ENCODE peak calls at places on chromosomes 5 and 9, in ten cellular contexts. One of them, this sample, is unnamed.

GRCh38 chr9:72362680-72363139 is 2.3 kb downstream of the ZFAND5 start:
- DNase-seq in NCI-H2029: peak
- DNase-seq in activated T-helper 1 cell treated with anti-CD3 and anti-CD28 coated beads, Interleukin-2, amount 50 U/mL, for 16 hours: no peak
- DNase-seq in iris pigment epithelial cell: peak
- DNase-seq in neural progenitor cell: peak
- DNase-seq in fibroblast of lung: peak
- DNase-seq in WTC11: no peak
- DNase-seq in Right ventricle myocardium superior: peak
- DNase-seq in HTR-8/SVneo: no peak
- DNase-seq in activated CD4-positive, alpha-beta T cell treated with anti-CD3 and anti-CD28 coated beads, Interleukin-2, amount 50 U/mL, for 1 hour: peak
- DNase-seq in this sample: no peak

GRCh38 chr9:134748637-134749036 is 107.0 kb downstream of the COL5A1 start:
- DNase-seq in neural progenitor cell: no peak
- DNase-seq in activated T-helper 1 cell treated with anti-CD3 and anti-CD28 coated beads, Interleukin-2, amount 50 U/mL, for 16 hours: no peak
- DNase-seq in HTR-8/SVneo: no peak
- DNase-seq in activated CD4-positive, alpha-beta T cell treated with anti-CD3 and anti-CD28 coated beads, Interleukin-2, amount 50 U/mL, for 1 hour: no peak
- DNase-seq in fibroblast of lung: no peak
- DNase-seq in iris pigment epithelial cell: no peak
- DNase-seq in Right ventricle myocardium superior: no peak
- DNase-seq in NCI-H2029: no peak
- DNase-seq in WTC11: no peak
- DNase-seq in this sample: no peak

GRCh38 chr9:134410078-134410834 is 84.0 kb downstream of the RXRA start:
- DNase-seq in neural progenitor cell: no peak
- DNase-seq in WTC11: no peak
- DNase-seq in fibroblast of lung: no peak
- DNase-seq in NCI-H2029: peak
- DNase-seq in iris pigment epithelial cell: peak
- DNase-seq in activated T-helper 1 cell treated with anti-CD3 and anti-CD28 coated beads, Interleukin-2, amount 50 U/mL, for 16 hours: no peak
- DNase-seq in HTR-8/SVneo: no peak
- DNase-seq in activated CD4-positive, alpha-beta T cell treated with anti-CD3 and anti-CD28 coated beads, Interleukin-2, amount 50 U/mL, for 1 hour: no peak
- DNase-seq in Right ventricle myocardium superior: no peak
- DNase-seq in this sample: no peak

GRCh38 chr9:97507585-97507984 is 6.1 kb downstream of the TMOD1 start:
- DNase-seq in HTR-8/SVneo: no peak
- DNase-seq in fibroblast of lung: no peak
- DNase-seq in activated CD4-positive, alpha-beta T cell treated with anti-CD3 and anti-CD28 coated beads, Interleukin-2, amount 50 U/mL, for 1 hour: no peak
- DNase-seq in activated T-helper 1 cell treated with anti-CD3 and anti-CD28 coated beads, Interleukin-2, amount 50 U/mL, for 16 hours: no peak
- DNase-seq in WTC11: no peak
- DNase-seq in NCI-H2029: no peak
- DNase-seq in Right ventricle myocardium superior: no peak
- DNase-seq in iris pigment epithelial cell: no peak
- DNase-seq in neural progenitor cell: no peak
- DNase-seq in this sample: no peak

GRCh38 chr9:135926402-135927194 is 19.3 kb upstream of the CAMSAP1 start:
- DNase-seq in fibroblast of lung: peak
- DNase-seq in NCI-H2029: peak
- DNase-seq in neural progenitor cell: no peak
- DNase-seq in HTR-8/SVneo: peak
- DNase-seq in Right ventricle myocardium superior: peak
- DNase-seq in iris pigment epithelial cell: peak
- DNase-seq in activated T-helper 1 cell treated with anti-CD3 and anti-CD28 coated beads, Interleukin-2, amount 50 U/mL, for 16 hours: no peak
- DNase-seq in activated CD4-positive, alpha-beta T cell treated with anti-CD3 and anti-CD28 coated beads, Interleukin-2, amount 50 U/mL, for 1 hour: peak
- DNase-seq in WTC11: no peak
- DNase-seq in this sample: peak

GRCh38 chr5:65708140-65708539 is 13.8 kb downstream of the SGTB start:
- DNase-seq in WTC11: no peak
- DNase-seq in activated T-helper 1 cell treated with anti-CD3 and anti-CD28 coated beads, Interleukin-2, amount 50 U/mL, for 16 hours: no peak
- DNase-seq in iris pigment epithelial cell: peak
- DNase-seq in Right ventricle myocardium superior: no peak
- DNase-seq in fibroblast of lung: no peak
- DNase-seq in HTR-8/SVneo: no peak
- DNase-seq in activated CD4-positive, alpha-beta T cell treated with anti-CD3 and anti-CD28 coated beads, Interleukin-2, amount 50 U/mL, for 1 hour: no peak
- DNase-seq in NCI-H2029: no peak
- DNase-seq in neural progenitor cell: no peak
- DNase-seq in this sample: no peak

GRCh38 chr9:90127923-90128322 is 514.7 kb downstream of the DIRAS2 start:
- DNase-seq in iris pigment epithelial cell: no peak
- DNase-seq in NCI-H2029: no peak
- DNase-seq in neural progenitor cell: no peak
- DNase-seq in HTR-8/SVneo: no peak
- DNase-seq in activated T-helper 1 cell treated with anti-CD3 and anti-CD28 coated beads, Interleukin-2, amount 50 U/mL, for 16 hours: no peak
- DNase-seq in activated CD4-positive, alpha-beta T cell treated with anti-CD3 and anti-CD28 coated beads, Interleukin-2, amount 50 U/mL, for 1 hour: no peak
- DNase-seq in WTC11: no peak
- DNase-seq in Right ventricle myocardium superior: peak
- DNase-seq in fibroblast of lung: no peak
- DNase-seq in this sample: no peak

GRCh38 chr5:33241826-33242225 is 198.9 kb upstream of the TARS1 start:
- DNase-seq in fibroblast of lung: no peak
- DNase-seq in iris pigment epithelial cell: no peak
- DNase-seq in activated CD4-positive, alpha-beta T cell treated with anti-CD3 and anti-CD28 coated beads, Interleukin-2, amount 50 U/mL, for 1 hour: no peak
- DNase-seq in neural progenitor cell: no peak
- DNase-seq in HTR-8/SVneo: no peak
- DNase-seq in WTC11: no peak
- DNase-seq in activated T-helper 1 cell treated with anti-CD3 and anti-CD28 coated beads, Interleukin-2, amount 50 U/mL, for 16 hours: no peak
- DNase-seq in Right ventricle myocardium superior: no peak
- DNase-seq in NCI-H2029: no peak
- DNase-seq in this sample: no peak

GRCh38 chr5:144139586-144139985 is 30.9 kb downstream of the YIPF5 start:
- DNase-seq in NCI-H2029: no peak
- DNase-seq in activated T-helper 1 cell treated with anti-CD3 and anti-CD28 coated beads, Interleukin-2, amount 50 U/mL, for 16 hours: no peak
- DNase-seq in Right ventricle myocardium superior: no peak
- DNase-seq in neural progenitor cell: no peak
- DNase-seq in iris pigment epithelial cell: peak
- DNase-seq in activated CD4-positive, alpha-beta T cell treated with anti-CD3 and anti-CD28 coated beads, Interleukin-2, amount 50 U/mL, for 1 hour: no peak
- DNase-seq in HTR-8/SVneo: no peak
- DNase-seq in WTC11: no peak
- DNase-seq in fibroblast of lung: peak
- DNase-seq in this sample: no peak

GRCh38 chr5:73218552-73219171 is 45.7 kb downstream of the TMEM174 start:
- DNase-seq in WTC11: no peak
- DNase-seq in activated CD4-positive, alpha-beta T cell treated with anti-CD3 and anti-CD28 coated beads, Interleukin-2, amount 50 U/mL, for 1 hour: no peak
- DNase-seq in fibroblast of lung: peak
- DNase-seq in Right ventricle myocardium superior: no peak
- DNase-seq in activated T-helper 1 cell treated with anti-CD3 and anti-CD28 coated beads, Interleukin-2, amount 50 U/mL, for 16 hours: no peak
- DNase-seq in neural progenitor cell: peak
- DNase-seq in NCI-H2029: no peak
- DNase-seq in HTR-8/SVneo: peak
- DNase-seq in iris pigment epithelial cell: peak
- DNase-seq in this sample: peak

GRCh38 chr5:180495991-180496741 is 2.0 kb downstream of the CNOT6 start:
- DNase-seq in activated T-helper 1 cell treated with anti-CD3 and anti-CD28 coated beads, Interleukin-2, amount 50 U/mL, for 16 hours: no peak
- DNase-seq in NCI-H2029: no peak
- DNase-seq in activated CD4-positive, alpha-beta T cell treated with anti-CD3 and anti-CD28 coated beads, Interleukin-2, amount 50 U/mL, for 1 hour: no peak
- DNase-seq in WTC11: no peak
- DNase-seq in iris pigment epithelial cell: no peak
- DNase-seq in Right ventricle myocardium superior: no peak
- DNase-seq in HTR-8/SVneo: no peak
- DNase-seq in neural progenitor cell: no peak
- DNase-seq in fibroblast of lung: no peak
- DNase-seq in this sample: peak

GRCh38 chr5:143200781-143201398 is 202.6 kb downstream of the NR3C1 start:
- DNase-seq in neural progenitor cell: no peak
- DNase-seq in NCI-H2029: no peak
- DNase-seq in activated CD4-positive, alpha-beta T cell treated with anti-CD3 and anti-CD28 coated beads, Interleukin-2, amount 50 U/mL, for 1 hour: no peak
- DNase-seq in HTR-8/SVneo: peak
- DNase-seq in Right ventricle myocardium superior: peak
- DNase-seq in activated T-helper 1 cell treated with anti-CD3 and anti-CD28 coated beads, Interleukin-2, amount 50 U/mL, for 16 hours: no peak
- DNase-seq in WTC11: no peak
- DNase-seq in iris pigment epithelial cell: peak
- DNase-seq in fibroblast of lung: peak
- DNase-seq in this sample: peak

GRCh38 chr5:106121972-106122605 is 1548.6 kb downstream of the EFNA5 start:
- DNase-seq in WTC11: peak
- DNase-seq in HTR-8/SVneo: peak
- DNase-seq in iris pigment epithelial cell: peak
- DNase-seq in Right ventricle myocardium superior: no peak
- DNase-seq in fibroblast of lung: no peak
- DNase-seq in neural progenitor cell: peak
- DNase-seq in activated T-helper 1 cell treated with anti-CD3 and anti-CD28 coated beads, Interleukin-2, amount 50 U/mL, for 16 hours: no peak
- DNase-seq in activated CD4-positive, alpha-beta T cell treated with anti-CD3 and anti-CD28 coated beads, Interleukin-2, amount 50 U/mL, for 1 hour: no peak
- DNase-seq in NCI-H2029: no peak
- DNase-seq in this sample: peak

GRCh38 chr9:78325343-78325742 is 28.4 kb downstream of the PSAT1 start:
- DNase-seq in activated T-helper 1 cell treated with anti-CD3 and anti-CD28 coated beads, Interleukin-2, amount 50 U/mL, for 16 hours: no peak
- DNase-seq in neural progenitor cell: no peak
- DNase-seq in Right ventricle myocardium superior: no peak
- DNase-seq in WTC11: no peak
- DNase-seq in fibroblast of lung: peak
- DNase-seq in iris pigment epithelial cell: peak
- DNase-seq in NCI-H2029: peak
- DNase-seq in HTR-8/SVneo: no peak
- DNase-seq in activated CD4-positive, alpha-beta T cell treated with anti-CD3 and anti-CD28 coated beads, Interleukin-2, amount 50 U/mL, for 1 hour: no peak
- DNase-seq in this sample: no peak

GRCh38 chr9:120441446-120442279 is 138.3 kb downstream of the CDK5RAP2 start:
- DNase-seq in activated CD4-positive, alpha-beta T cell treated with anti-CD3 and anti-CD28 coated beads, Interleukin-2, amount 50 U/mL, for 1 hour: no peak
- DNase-seq in iris pigment epithelial cell: peak
- DNase-seq in neural progenitor cell: no peak
- DNase-seq in WTC11: no peak
- DNase-seq in activated T-helper 1 cell treated with anti-CD3 and anti-CD28 coated beads, Interleukin-2, amount 50 U/mL, for 16 hours: no peak
- DNase-seq in fibroblast of lung: peak
- DNase-seq in NCI-H2029: no peak
- DNase-seq in Right ventricle myocardium superior: no peak
- DNase-seq in HTR-8/SVneo: no peak
- DNase-seq in this sample: no peak

GRCh38 chr9:130991227-130992058 is 17.5 kb upstream of the LAMC3 start:
- DNase-seq in activated CD4-positive, alpha-beta T cell treated with anti-CD3 and anti-CD28 coated beads, Interleukin-2, amount 50 U/mL, for 1 hour: no peak
- DNase-seq in NCI-H2029: no peak
- DNase-seq in Right ventricle myocardium superior: no peak
- DNase-seq in fibroblast of lung: no peak
- DNase-seq in WTC11: no peak
- DNase-seq in HTR-8/SVneo: no peak
- DNase-seq in activated T-helper 1 cell treated with anti-CD3 and anti-CD28 coated beads, Interleukin-2, amount 50 U/mL, for 16 hours: no peak
- DNase-seq in neural progenitor cell: no peak
- DNase-seq in iris pigment epithelial cell: no peak
- DNase-seq in this sample: no peak

GRCh38 chr5:33034777-33035176 is 323.7 kb downstream of the NPR3 start:
- DNase-seq in NCI-H2029: no peak
- DNase-seq in neural progenitor cell: no peak
- DNase-seq in Right ventricle myocardium superior: no peak
- DNase-seq in activated T-helper 1 cell treated with anti-CD3 and anti-CD28 coated beads, Interleukin-2, amount 50 U/mL, for 16 hours: no peak
- DNase-seq in iris pigment epithelial cell: no peak
- DNase-seq in fibroblast of lung: no peak
- DNase-seq in activated CD4-positive, alpha-beta T cell treated with anti-CD3 and anti-CD28 coated beads, Interleukin-2, amount 50 U/mL, for 1 hour: no peak
- DNase-seq in WTC11: no peak
- DNase-seq in HTR-8/SVneo: no peak
- DNase-seq in this sample: no peak

GRCh38 chr9:116342071-116342470 is 188.5 kb downstream of the PAPPA start:
- DNase-seq in HTR-8/SVneo: no peak
- DNase-seq in WTC11: no peak
- DNase-seq in NCI-H2029: no peak
- DNase-seq in iris pigment epithelial cell: no peak
- DNase-seq in activated T-helper 1 cell treated with anti-CD3 and anti-CD28 coated beads, Interleukin-2, amount 50 U/mL, for 16 hours: no peak
- DNase-seq in neural progenitor cell: peak
- DNase-seq in activated CD4-positive, alpha-beta T cell treated with anti-CD3 and anti-CD28 coated beads, Interleukin-2, amount 50 U/mL, for 1 hour: no peak
- DNase-seq in fibroblast of lung: no peak
- DNase-seq in Right ventricle myocardium superior: no peak
- DNase-seq in this sample: no peak

GRCh38 chr5:117454716-117455212 is 880.1 kb upstream of the SEMA6A start:
- DNase-seq in activated CD4-positive, alpha-beta T cell treated with anti-CD3 and anti-CD28 coated beads, Interleukin-2, amount 50 U/mL, for 1 hour: peak
- DNase-seq in neural progenitor cell: peak
- DNase-seq in HTR-8/SVneo: no peak
- DNase-seq in Right ventricle myocardium superior: peak
- DNase-seq in NCI-H2029: peak
- DNase-seq in fibroblast of lung: no peak
- DNase-seq in activated T-helper 1 cell treated with anti-CD3 and anti-CD28 coated beads, Interleukin-2, amount 50 U/mL, for 16 hours: no peak
- DNase-seq in WTC11: peak
- DNase-seq in iris pigment epithelial cell: peak
- DNase-seq in this sample: peak

GRCh38 chr5:149141957-149142851 is 911 bp downstream of the ABLIM3 start:
- DNase-seq in activated CD4-positive, alpha-beta T cell treated with anti-CD3 and anti-CD28 coated beads, Interleukin-2, amount 50 U/mL, for 1 hour: no peak
- DNase-seq in NCI-H2029: no peak
- DNase-seq in Right ventricle myocardium superior: peak
- DNase-seq in HTR-8/SVneo: no peak
- DNase-seq in activated T-helper 1 cell treated with anti-CD3 and anti-CD28 coated beads, Interleukin-2, amount 50 U/mL, for 16 hours: no peak
- DNase-seq in fibroblast of lung: peak
- DNase-seq in neural progenitor cell: peak
- DNase-seq in WTC11: no peak
- DNase-seq in iris pigment epithelial cell: peak
- DNase-seq in this sample: no peak

GRCh38 chr9:119370816-119371215 is 1.6 kb upstream of the BRINP1 start:
- DNase-seq in activated CD4-positive, alpha-beta T cell treated with anti-CD3 and anti-CD28 coated beads, Interleukin-2, amount 50 U/mL, for 1 hour: no peak
- DNase-seq in HTR-8/SVneo: no peak
- DNase-seq in NCI-H2029: no peak
- DNase-seq in neural progenitor cell: peak
- DNase-seq in WTC11: peak
- DNase-seq in Right ventricle myocardium superior: peak
- DNase-seq in activated T-helper 1 cell treated with anti-CD3 and anti-CD28 coated beads, Interleukin-2, amount 50 U/mL, for 16 hours: no peak
- DNase-seq in fibroblast of lung: peak
- DNase-seq in iris pigment epithelial cell: peak
- DNase-seq in this sample: peak

GRCh38 chr5:159912033-159912800 is 4.1 kb upstream of the ADRA1B start:
- DNase-seq in iris pigment epithelial cell: peak
- DNase-seq in NCI-H2029: no peak
- DNase-seq in activated CD4-positive, alpha-beta T cell treated with anti-CD3 and anti-CD28 coated beads, Interleukin-2, amount 50 U/mL, for 1 hour: no peak
- DNase-seq in activated T-helper 1 cell treated with anti-CD3 and anti-CD28 coated beads, Interleukin-2, amount 50 U/mL, for 16 hours: no peak
- DNase-seq in Right ventricle myocardium superior: no peak
- DNase-seq in WTC11: no peak
- DNase-seq in neural progenitor cell: no peak
- DNase-seq in HTR-8/SVneo: no peak
- DNase-seq in fibroblast of lung: peak
- DNase-seq in this sample: no peak

GRCh38 chr5:95771109-95771708 is 40.1 kb downstream of the RHOBTB3 start:
- DNase-seq in neural progenitor cell: no peak
- DNase-seq in iris pigment epithelial cell: peak
- DNase-seq in activated T-helper 1 cell treated with anti-CD3 and anti-CD28 coated beads, Interleukin-2, amount 50 U/mL, for 16 hours: no peak
- DNase-seq in fibroblast of lung: peak
- DNase-seq in NCI-H2029: no peak
- DNase-seq in Right ventricle myocardium superior: no peak
- DNase-seq in HTR-8/SVneo: no peak
- DNase-seq in WTC11: no peak
- DNase-seq in activated CD4-positive, alpha-beta T cell treated with anti-CD3 and anti-CD28 coated beads, Interleukin-2, amount 50 U/mL, for 1 hour: no peak
- DNase-seq in this sample: peak

GRCh38 chr5:97231025-97231636 is 48.1 kb upstream of the RIOK2 start:
- DNase-seq in neural progenitor cell: peak
- DNase-seq in Right ventricle myocardium superior: no peak
- DNase-seq in NCI-H2029: peak
- DNase-seq in activated CD4-positive, alpha-beta T cell treated with anti-CD3 and anti-CD28 coated beads, Interleukin-2, amount 50 U/mL, for 1 hour: no peak
- DNase-seq in HTR-8/SVneo: peak
- DNase-seq in activated T-helper 1 cell treated with anti-CD3 and anti-CD28 coated beads, Interleukin-2, amount 50 U/mL, for 16 hours: no peak
- DNase-seq in WTC11: peak
- DNase-seq in iris pigment epithelial cell: peak
- DNase-seq in fibroblast of lung: peak
- DNase-seq in this sample: peak

GRCh38 chr9:86723351-86723750 is 224.0 kb downstream of the GAS1 start:
- DNase-seq in HTR-8/SVneo: no peak
- DNase-seq in iris pigment epithelial cell: no peak
- DNase-seq in WTC11: no peak
- DNase-seq in fibroblast of lung: no peak
- DNase-seq in neural progenitor cell: no peak
- DNase-seq in Right ventricle myocardium superior: no peak
- DNase-seq in activated T-helper 1 cell treated with anti-CD3 and anti-CD28 coated beads, Interleukin-2, amount 50 U/mL, for 16 hours: no peak
- DNase-seq in activated CD4-positive, alpha-beta T cell treated with anti-CD3 and anti-CD28 coated beads, Interleukin-2, amount 50 U/mL, for 1 hour: no peak
- DNase-seq in NCI-H2029: no peak
- DNase-seq in this sample: no peak

GRCh38 chr9:69809304-69809863 is 11.2 kb upstream of the CFAP95 start:
- DNase-seq in NCI-H2029: no peak
- DNase-seq in Right ventricle myocardium superior: no peak
- DNase-seq in iris pigment epithelial cell: peak
- DNase-seq in WTC11: peak
- DNase-seq in fibroblast of lung: no peak
- DNase-seq in activated T-helper 1 cell treated with anti-CD3 and anti-CD28 coated beads, Interleukin-2, amount 50 U/mL, for 16 hours: no peak
- DNase-seq in neural progenitor cell: peak
- DNase-seq in HTR-8/SVneo: no peak
- DNase-seq in activated CD4-positive, alpha-beta T cell treated with anti-CD3 and anti-CD28 coated beads, Interleukin-2, amount 50 U/mL, for 1 hour: no peak
- DNase-seq in this sample: no peak

GRCh38 chr5:144405986-144406385 is 235.3 kb downstream of the KCTD16 start:
- DNase-seq in HTR-8/SVneo: no peak
- DNase-seq in activated CD4-positive, alpha-beta T cell treated with anti-CD3 and anti-CD28 coated beads, Interleukin-2, amount 50 U/mL, for 1 hour: no peak
- DNase-seq in neural progenitor cell: peak
- DNase-seq in activated T-helper 1 cell treated with anti-CD3 and anti-CD28 coated beads, Interleukin-2, amount 50 U/mL, for 16 hours: no peak
- DNase-seq in fibroblast of lung: no peak
- DNase-seq in iris pigment epithelial cell: no peak
- DNase-seq in NCI-H2029: no peak
- DNase-seq in WTC11: no peak
- DNase-seq in Right ventricle myocardium superior: no peak
- DNase-seq in this sample: no peak

GRCh38 chr5:64486163-64486562 is 19.7 kb upstream of the RGS7BP start:
- DNase-seq in neural progenitor cell: no peak
- DNase-seq in NCI-H2029: no peak
- DNase-seq in HTR-8/SVneo: no peak
- DNase-seq in activated CD4-positive, alpha-beta T cell treated with anti-CD3 and anti-CD28 coated beads, Interleukin-2, amount 50 U/mL, for 1 hour: no peak
- DNase-seq in WTC11: no peak
- DNase-seq in activated T-helper 1 cell treated with anti-CD3 and anti-CD28 coated beads, Interleukin-2, amount 50 U/mL, for 16 hours: no peak
- DNase-seq in Right ventricle myocardium superior: no peak
- DNase-seq in fibroblast of lung: no peak
- DNase-seq in iris pigment epithelial cell: no peak
- DNase-seq in this sample: no peak

This sample was measured in RWPE1.